ENCODE peak calls at places on chromosome 22, in six cellular contexts. W is Calu3, X is fibroblast of lung, L is neural crest cell, K is transverse colon, I is psoas muscle. C is an unnamed sample.

GRCh38 chr22:35894464-35894878 is 134.2 kb downstream of the RBFOX2 start:
- DNase-seq in W (no peak), X (no peak), L (no peak), K (peak; percentile 15), I (no peak), C (no peak)

GRCh38 chr22:18970180-18970947 is 34.3 kb upstream of the PRODH start:
- DNase-seq in W (peak; percentile 47), X (peak; percentile 30), L (peak; percentile 56), K (no peak), I (no peak), C (no peak)

GRCh38 chr22:19722175-19722914 is 994 bp upstream of the GP1BB start:
- DNase-seq in W (no peak), X (no peak), L (no peak), K (no peak), I (no peak), C (no peak)

GRCh38 chr22:37473437-37473946 is 12.7 kb downstream of the MFNG start:
- DNase-seq in W (no peak), X (no peak), L (no peak), K (no peak), I (no peak), C (no peak)

GRCh38 chr22:46240073-46240472 is 10.0 kb downstream of the CDPF1 start:
- DNase-seq in W (no peak), X (no peak), L (no peak), K (no peak), I (no peak), C (no peak)

GRCh38 chr22:27175444-27175843 is 518.1 kb downstream of the MIAT start:
- DNase-seq in W (no peak), X (no peak), L (no peak), K (no peak), I (no peak), C (no peak)

GRCh38 chr22:48955351-48956311 is 872.0 kb downstream of the BRD1 start:
- DNase-seq in W (no peak), X (no peak), L (no peak), K (peak; percentile 4), I (no peak), C (no peak)

GRCh38 chr22:30777589-30777988 is 82.9 kb downstream of the OSBP2 start:
- DNase-seq in W (no peak), X (no peak), L (no peak), K (no peak), I (no peak), C (no peak)